ENCODE peak calls at places on chromosomes 11 and 22, in ten cellular contexts. S, K, J, Y, A, H, L, O, G and T are unnamed samples.

GRCh38 chr22:31917227-31917921 is 27.0 kb upstream of the YWHAH start:
- DNase-seq in G (no peak), O (no peak), A (no peak), L (no peak), K (no peak), Y (no peak), H (peak), S (no peak), J (no peak), T (peak)

GRCh38 chr11:44709281-44709562 is 17.5 kb upstream of the TSPAN18 start:
- DNase-seq in H (no peak), S (no peak), Y (no peak), O (no peak), K (no peak), J (no peak), A (no peak), L (no peak), G (no peak), T (no peak)

GRCh38 chr11:43197357-43197756 is 114.4 kb upstream of the API5 start:
- DNase-seq in G (no peak), L (no peak), K (no peak), H (no peak), A (no peak), O (no peak), S (no peak), Y (no peak), J (no peak), T (no peak)

GRCh38 chr11:23113887-23114216 is 253.6 kb upstream of the CCDC179 start:
- DNase-seq in L (no peak), J (no peak), G (no peak), H (no peak), A (no peak), K (no peak), O (no peak), S (no peak), Y (no peak), T (no peak)

GRCh38 chr11:1116104-1116503 is 41.4 kb downstream of the MUC2 start:
- DNase-seq in L (no peak), Y (no peak), J (no peak), S (no peak), H (no peak), A (peak), G (no peak), O (peak), K (no peak), T (no peak)

GRCh38 chr22:38638734-38639133 is 17.5 kb downstream of the FAM227A start:
- DNase-seq in Y (no peak), K (no peak), G (no peak), L (peak), J (no peak), O (no peak), A (no peak), S (no peak), H (no peak), T (no peak)

GRCh38 chr22:46288846-46289243 is 7.8 kb upstream of the GTSE1 start:
- DNase-seq in O (no peak), J (no peak), G (no peak), L (no peak), H (no peak), A (no peak), Y (no peak), S (no peak), K (no peak), T (no peak)

GRCh38 chr11:116694017-116694725 is 78.6 kb downstream of the BUD13 start:
- DNase-seq in Y (no peak), J (no peak), H (no peak), O (no peak), G (no peak), A (peak), S (no peak), K (no peak), L (no peak), T (no peak)

GRCh38 chr11:2321311-2321683 is 19.5 kb downstream of the TSPAN32 start:
- DNase-seq in K (no peak), O (no peak), Y (no peak), G (no peak), S (no peak), J (no peak), H (no peak), A (no peak), L (no peak), T (no peak)
- TF ChIP-seq CTCF in K (no peak), O (no peak), Y (no peak), G (no peak), S (no peak), J (no peak), H (no peak), A (no peak), L (no peak), T (no peak)

GRCh38 chr11:9316334-9316733 is 1.9 kb upstream of the TMEM41B start:
- DNase-seq in S (no peak), H (no peak), Y (no peak), O (no peak), A (no peak), J (no peak), K (no peak), L (no peak), G (no peak), T (no peak)

GRCh38 chr11:9313648-9314290 is 624 bp downstream of the TMEM41B start:
- DNase-seq in K (no peak), H (peak), L (peak), S (peak), G (no peak), O (no peak), Y (no peak), J (no peak), A (peak), T (peak)

GRCh38 chr11:9315078-9315688 is 790 bp upstream of the TMEM41B start:
- DNase-seq in J (no peak), H (no peak), L (no peak), K (no peak), G (no peak), A (no peak), S (peak), O (no peak), Y (no peak), T (no peak)

GRCh38 chr11:9310485-9310884 is 3.9 kb downstream of the TMEM41B start:
- DNase-seq in O (no peak), G (no peak), L (no peak), K (no peak), J (no peak), A (no peak), S (no peak), H (no peak), Y (no peak), T (no peak)

DNA sequence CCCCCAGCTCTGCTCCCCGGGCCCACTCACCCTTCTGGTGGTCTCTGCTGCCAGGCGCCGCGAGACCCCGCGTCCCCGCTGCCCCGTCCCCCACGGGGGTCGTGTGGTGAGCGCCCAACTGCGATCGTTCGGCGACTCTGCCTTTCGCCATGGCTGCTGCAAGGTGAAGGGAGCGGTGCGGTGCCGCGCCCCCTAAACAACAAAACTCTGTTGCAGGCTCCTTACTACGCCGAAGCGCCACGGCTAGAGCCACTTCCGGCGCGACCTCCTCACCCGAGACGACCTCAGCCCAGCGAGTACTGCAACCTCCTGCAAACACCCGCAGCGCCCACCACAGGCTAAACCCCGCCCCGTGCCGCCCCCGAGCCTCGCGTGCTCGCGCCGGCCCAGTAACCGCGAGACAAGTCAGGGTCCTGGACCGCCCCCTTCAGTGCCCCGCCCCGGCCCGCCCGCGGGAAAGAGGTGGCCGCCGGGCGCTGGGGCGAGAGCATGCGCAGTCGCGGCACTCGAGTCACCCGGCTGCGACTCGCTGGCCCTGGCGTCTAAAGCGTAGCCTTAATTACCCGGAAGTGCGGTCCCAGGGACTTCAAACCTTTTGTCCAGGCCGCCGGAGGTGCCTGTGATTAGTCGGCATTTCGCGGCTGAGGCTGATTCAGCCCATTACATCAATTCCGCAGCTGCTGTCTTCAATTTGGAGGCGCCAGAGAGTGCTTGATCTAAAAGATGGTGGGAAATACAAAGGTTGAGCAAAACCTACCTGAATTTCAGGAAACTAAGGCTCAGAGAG is at the start of gene TMEM41B:
- DNase-seq in J (peak), K (peak), H (peak), L (peak), O (peak), G (peak), S (peak), Y (peak), A (peak), T (peak)
- TF ChIP-seq CTCF in J (peak), K (peak), H (no peak), L (peak), O (peak), G (no peak), S (peak), Y (no peak), A (no peak), T (no peak)

DNA sequence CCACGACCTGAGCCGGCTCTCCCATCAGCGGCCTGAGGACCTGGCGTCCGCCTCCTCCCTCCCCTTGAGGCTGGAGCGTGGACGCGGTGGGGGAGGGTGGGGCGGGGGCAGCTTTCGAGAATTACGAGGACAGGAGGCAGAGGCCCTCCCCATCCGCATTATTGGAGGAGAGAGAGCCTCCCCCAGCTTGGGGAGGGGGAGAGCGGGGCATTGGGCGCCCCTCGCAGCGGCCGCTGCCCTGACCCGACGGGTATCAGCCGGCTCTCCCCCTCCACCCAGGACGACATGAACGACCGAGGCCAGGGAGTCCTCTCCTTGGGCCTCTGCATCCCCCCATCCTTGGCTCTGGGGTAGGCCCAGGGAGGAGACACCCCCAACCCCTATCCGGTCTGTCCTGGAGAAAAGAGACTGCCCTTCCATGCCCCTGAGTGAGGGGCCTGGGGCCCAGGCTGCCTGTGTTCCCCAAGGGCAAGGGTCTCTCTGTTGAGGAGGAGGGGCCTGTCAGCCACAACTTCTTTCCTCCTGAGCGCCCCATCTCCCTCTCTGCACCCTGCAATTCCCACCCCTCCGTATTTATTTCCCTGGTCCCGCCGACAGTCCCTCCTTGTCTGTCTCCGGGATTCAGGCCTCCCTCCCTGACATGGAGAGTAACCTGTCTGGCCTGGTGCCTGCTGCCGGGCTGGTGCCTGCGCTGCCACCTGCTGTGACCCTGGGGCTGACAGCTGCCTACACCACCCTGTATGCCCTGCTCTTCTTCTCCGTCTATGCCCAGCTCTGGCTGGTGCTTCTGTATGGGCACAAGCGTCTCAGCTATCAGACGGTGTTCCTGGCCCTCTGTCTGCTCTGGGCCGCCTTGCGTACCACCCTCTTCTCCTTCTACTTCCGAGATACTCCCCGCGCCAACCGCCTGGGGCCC is 495 bp downstream of the GPR137 start:
- DNase-seq in S (no peak), Y (no peak), O (no peak), J (no peak), A (no peak), L (no peak), H (no peak), K (no peak), G (no peak), T (no peak)
- TF ChIP-seq CTCF in S (no peak), Y (no peak), O (no peak), J (no peak), A (no peak), L (no peak), H (no peak), K (no peak), G (no peak), T (peak)

GRCh38 chr11:30392977-30393376 is 70.1 kb downstream of the ARL14EP start:
- DNase-seq in G (no peak), Y (no peak), H (no peak), O (no peak), S (no peak), A (no peak), J (no peak), L (no peak), K (no peak), T (no peak)

GRCh38 chr11:30392221-30392784 is 69.4 kb downstream of the ARL14EP start:
- DNase-seq in S (no peak), O (no peak), K (no peak), G (no peak), J (no peak), L (peak), A (no peak), Y (no peak), H (no peak), T (no peak)

GRCh38 chr11:30395751-30396150 is 72.8 kb downstream of the ARL14EP start:
- DNase-seq in O (no peak), H (no peak), Y (no peak), G (no peak), L (no peak), S (no peak), K (no peak), A (no peak), J (no peak), T (no peak)
- TF ChIP-seq CTCF in O (no peak), H (no peak), Y (no peak), G (no peak), L (no peak), S (no peak), K (no peak), A (no peak), J (no peak), T (no peak)

GRCh38 chr11:65260756-65261590 is 789 bp upstream of the POLA2 start:
- DNase-seq in H (no peak), K (no peak), G (no peak), S (no peak), J (no peak), A (peak), L (no peak), Y (no peak), O (no peak), T (no peak)

GRCh38 chr11:65262775-65263174 is 1.0 kb downstream of the POLA2 start:
- DNase-seq in J (no peak), L (no peak), Y (no peak), H (no peak), K (no peak), A (peak), O (no peak), G (no peak), S (no peak), T (no peak)

GRCh38 chr11:65262381-65262680 is 569 bp downstream of the POLA2 start:
- DNase-seq in S (no peak), L (peak), G (no peak), H (peak), K (no peak), A (no peak), O (no peak), J (no peak), Y (peak), T (no peak)

GRCh38 chr11:65261591-65262380 is at the start of gene POLA2:
- DNase-seq in S (peak), H (peak), Y (peak), J (peak), O (peak), L (peak), G (peak), K (peak), A (peak), T (peak)

DNA sequence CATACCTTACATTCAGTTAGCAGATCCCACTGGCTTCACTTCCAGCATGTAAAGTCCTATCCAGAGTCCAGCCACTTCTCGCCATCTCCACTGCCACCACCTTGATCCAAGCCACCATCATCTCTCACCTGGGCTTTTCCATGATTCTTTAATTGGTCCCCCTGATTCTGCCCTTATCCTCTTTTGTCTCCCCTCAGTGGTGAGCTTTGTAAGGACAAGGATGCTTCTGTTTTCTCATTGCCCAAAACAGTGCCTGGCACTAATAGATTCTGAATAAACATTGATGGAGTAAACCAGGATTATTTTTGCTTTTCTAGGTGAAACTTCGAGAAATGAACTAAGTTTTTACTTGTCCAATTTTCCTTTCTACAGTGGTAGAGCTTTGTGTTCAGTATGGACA is 4.4 kb downstream of the POLA2 start:
- DNase-seq in A (no peak), Y (no peak), J (no peak), K (no peak), O (no peak), S (no peak), G (no peak), H (no peak), L (no peak), T (no peak)
- TF ChIP-seq CTCF in A (no peak), Y (no peak), J (peak), K (no peak), O (no peak), S (no peak), G (no peak), H (no peak), L (peak), T (no peak)